ENCODE peak calls at places on chromosomes 4 and X, in five cellular contexts. B, C, D, H and M are unnamed samples.

GRCh38 chrX:49257846-49258748 is 6.4 kb downstream of the FOXP3 start:
- DNase-seq in B (no peak), H (no peak), D (no peak), C (no peak), M (no peak)

GRCh38 chr4:135277116-135277979 is 1075.8 kb upstream of the PABPC4L start:
- DNase-seq in H (no peak), D (no peak), B (no peak), C (no peak), M (no peak)

GRCh38 chr4:151173751-151174325 is 74.4 kb downstream of the RPS3A start:
- DNase-seq in C (no peak), D (no peak), B (no peak), H (no peak), M (no peak)

GRCh38 chr4:66475596-66475995 is 805.3 kb upstream of the EPHA5 start:
- DNase-seq in D (no peak), B (no peak), C (no peak), H (no peak), M (no peak)

GRCh38 chr4:6123976-6124375 is 76.4 kb downstream of the JAKMIP1 start:
- DNase-seq in D (no peak), B (no peak), H (no peak), C (no peak), M (no peak)

GRCh38 chrX:139826065-139827044 is 106.5 kb downstream of the ATP11C start:
- DNase-seq in B (no peak), D (no peak), C (no peak), H (no peak), M (no peak)

GRCh38 chr4:16655140-16655539 is 243.3 kb downstream of the LDB2 start:
- DNase-seq in B (no peak), H (no peak), D (peak), C (no peak), M (no peak)

GRCh38 chr4:105291920-105292319 is 145.2 kb downstream of the TET2 start:
- DNase-seq in C (no peak), H (no peak), D (no peak), B (no peak), M (no peak)

GRCh38 chr4:4418676-4419370 is 31.9 kb downstream of the NSG1 start:
- DNase-seq in B (no peak), C (no peak), D (no peak), H (no peak), M (no peak)

GRCh38 chr4:107252621-107253020 is 216.5 kb upstream of the DKK2 start:
- DNase-seq in C (no peak), B (no peak), H (no peak), D (no peak), M (peak)

GRCh38 chrX:123455693-123456092 is 271.6 kb downstream of the GRIA3 start:
- DNase-seq in D (no peak), B (no peak), H (no peak), C (no peak), M (no peak)

GRCh38 chr4:113052379-113052951 is 3.0 kb downstream of the ANK2 start:
- DNase-seq in B (no peak), H (no peak), C (no peak), D (no peak), M (no peak)

GRCh38 chrX:72685810-72686465 is 28.2 kb downstream of the PHKA1 start:
- DNase-seq in H (no peak), C (no peak), B (no peak), D (no peak), M (no peak)

GRCh38 chr4:42806436-42806835 is 86.1 kb upstream of the GRXCR1 start:
- DNase-seq in B (no peak), D (no peak), C (no peak), H (no peak), M (no peak)

GRCh38 chrX:150683536-150684146 is 9.6 kb upstream of the MTMR1 start:
- DNase-seq in B (no peak), D (peak), H (no peak), C (peak), M (peak)

GRCh38 chr4:17597517-17597916 is 16.9 kb upstream of the MED28 start:
- DNase-seq in H (no peak), D (peak), B (no peak), C (peak), M (no peak)

GRCh38 chr4:185634066-185634652 is 98.9 kb upstream of the PDLIM3 start:
- DNase-seq in H (no peak), D (peak), B (no peak), C (no peak), M (peak)

GRCh38 chr4:16082424-16083216 is 1.2 kb downstream of the PROM1 start:
- DNase-seq in B (peak), D (peak), C (peak), H (no peak), M (peak)

GRCh38 chrX:7446815-7447214 is 298.9 kb upstream of the PUDP start:
- DNase-seq in C (no peak), H (no peak), D (no peak), B (no peak), M (no peak)

GRCh38 chr4:13047591-13047990 is 436.5 kb downstream of the RAB28 start:
- DNase-seq in B (no peak), H (no peak), D (no peak), C (no peak), M (no peak)

GRCh38 chr4:150415213-150415612 is 166.7 kb upstream of the MAB21L2 start:
- DNase-seq in D (no peak), B (no peak), H (no peak), C (no peak), M (no peak)

GRCh38 chr4:163072222-163072621 is 94.5 kb downstream of the NAF1 start:
- DNase-seq in C (no peak), B (no peak), D (no peak), H (no peak), M (no peak)

GRCh38 chrX:43633081-43633480 is 23.0 kb upstream of the MAOA start:
- DNase-seq in C (no peak), H (no peak), B (no peak), D (peak), M (no peak)

GRCh38 chr4:40395908-40396806 is 61.0 kb downstream of the CHRNA9 start:
- DNase-seq in D (no peak), H (peak), C (no peak), B (peak), M (peak)

GRCh38 chrX:40094041-40094899 is 3.5 kb downstream of the BCOR start:
- DNase-seq in C (peak), D (peak), B (peak), H (no peak), M (peak)

GRCh38 chr4:86816463-86817107 is 32.6 kb downstream of the SLC10A6 start:
- DNase-seq in D (peak), C (no peak), B (no peak), H (peak), M (no peak)

GRCh38 chr4:40462326-40462725 is 127.2 kb downstream of the CHRNA9 start:
- DNase-seq in D (no peak), C (no peak), H (peak), B (no peak), M (no peak)

GRCh38 chr4:112031712-112032328 is 113.4 kb upstream of the FAM241A start:
- DNase-seq in D (peak), B (no peak), C (peak), H (no peak), M (peak)

DNA sequence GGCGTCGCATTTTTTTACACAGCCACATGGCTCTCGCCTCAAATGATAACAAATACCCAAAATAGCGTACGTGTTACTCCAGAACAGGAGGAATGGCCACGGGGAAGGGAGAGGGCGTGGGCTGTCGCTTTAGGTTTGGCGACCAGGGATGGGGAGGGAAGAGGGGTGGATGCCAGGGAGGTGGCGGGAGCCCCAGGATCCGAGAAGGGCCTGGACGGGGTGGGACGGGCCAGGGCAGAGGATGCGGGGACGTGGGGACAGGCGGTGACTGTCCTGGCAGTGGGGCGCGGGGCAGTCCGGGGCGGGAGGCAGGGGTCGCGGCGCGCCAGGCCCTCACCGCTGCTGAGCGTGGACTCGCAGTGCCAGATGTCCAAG is 631 bp downstream of the TMEM47 start:
- DNase-seq in C (peak), D (no peak), B (no peak), H (no peak), M (no peak)
- H3K4me3 ChIP-seq in C (peak), D (peak), B (peak), H (peak), M (peak)

DNA sequence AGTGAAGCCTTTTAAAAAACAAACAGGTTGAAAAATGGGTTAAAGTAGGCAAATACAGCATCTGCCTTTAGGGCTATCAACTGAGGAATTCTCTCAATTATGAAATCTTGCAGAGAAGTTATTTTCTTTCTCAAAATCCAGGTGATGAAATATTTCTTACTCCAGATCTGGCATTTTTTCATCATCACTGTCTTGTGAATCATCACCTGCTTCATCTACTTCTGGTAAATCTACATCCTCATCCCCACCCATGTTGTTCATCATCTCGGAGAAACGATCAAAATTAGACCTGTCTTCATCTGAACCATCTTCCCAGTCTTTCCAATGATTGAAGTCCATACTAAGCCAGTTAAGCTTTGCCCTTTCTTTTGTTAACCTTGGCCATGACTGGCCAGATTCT is 33.3 kb upstream of the HPF1 start:
- DNase-seq in B (no peak), C (no peak), D (no peak), H (no peak), M (no peak)
- H3K4me3 ChIP-seq in B (no peak), C (no peak), D (peak), H (no peak), M (peak)

GRCh38 chrX:70907900-70908299 is 611 bp downstream of the TEX11 start:
- DNase-seq in H (no peak), C (no peak), D (no peak), B (no peak), M (no peak)
- H3K4me3 ChIP-seq in H (no peak), C (no peak), D (no peak), B (no peak), M (no peak)

DNA sequence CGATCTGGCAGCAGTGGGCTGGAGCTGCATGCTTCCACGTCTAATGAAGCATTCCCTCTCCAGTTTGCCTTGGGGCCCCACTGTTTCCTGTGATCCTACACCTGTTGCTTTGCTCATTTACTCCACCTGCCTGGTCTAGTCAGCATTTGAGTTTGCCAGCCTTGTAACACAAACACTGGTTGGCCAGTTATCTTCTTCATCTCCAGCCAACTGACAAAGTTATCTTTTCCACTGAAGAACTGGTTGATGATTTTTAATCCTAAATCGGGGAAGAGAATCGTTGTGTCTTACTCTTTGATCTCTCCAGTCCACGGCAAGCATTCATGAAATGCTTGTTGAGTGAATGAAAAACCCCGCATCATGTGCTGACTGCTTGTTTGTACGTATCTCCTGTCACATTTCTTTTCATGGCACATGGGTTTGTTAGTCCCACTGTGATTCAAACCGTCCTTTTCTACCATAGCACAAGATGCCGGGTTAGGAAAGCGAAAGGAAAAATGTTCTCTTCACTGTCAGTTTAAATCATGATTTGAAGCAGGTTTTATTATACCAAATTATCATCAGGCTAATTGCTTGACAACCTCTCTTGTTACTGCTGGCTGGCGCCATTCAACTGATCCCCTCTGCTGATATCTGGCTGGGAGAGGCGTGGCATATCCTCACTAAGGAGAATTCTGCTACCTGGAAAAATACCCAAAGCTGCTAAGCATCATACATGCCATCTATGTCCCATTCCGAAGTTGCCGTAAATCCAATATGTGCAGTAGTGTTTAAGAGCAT is 144.8 kb downstream of the SHROOM3 start:
- DNase-seq in H (no peak), D (peak), C (no peak), B (no peak), M (no peak)
- H3K4me3 ChIP-seq in H (no peak), D (peak), C (no peak), B (no peak), M (no peak)

GRCh38 chr4:126603210-126603609 is 1029.5 kb upstream of the INTU start:
- DNase-seq in H (no peak), C (no peak), B (no peak), D (no peak), M (no peak)
- H3K4me3 ChIP-seq in H (no peak), C (no peak), B (no peak), D (no peak), M (no peak)